ENCODE peak calls at places on chromosomes 2 and 18, in nine cellular contexts. M, J, E, W, N, T, F, Q and Z are unnamed samples.

GRCh38 chr18:48785091-48785614 is 165.6 kb downstream of the SMAD7 start:
- DNase-seq in M (no peak), T (no peak), F (no peak), J (no peak), Q (no peak), N (no peak), E (no peak), W (no peak), Z (no peak)

GRCh38 chr2:231356474-231356849 is 39.0 kb upstream of the B3GNT7 start:
- DNase-seq in M (no peak), F (no peak), T (peak), E (no peak), N (no peak), Q (no peak), W (no peak), J (no peak), Z (no peak)

GRCh38 chr2:239082425-239082824 is 234.5 kb downstream of the TWIST2 start:
- DNase-seq in N (no peak), E (no peak), F (no peak), M (no peak), W (no peak), T (no peak), J (no peak), Q (no peak), Z (no peak)

GRCh38 chr18:34649072-34649471 is 61.0 kb upstream of the DTNA start:
- DNase-seq in F (no peak), T (peak), Q (no peak), M (no peak), N (no peak), J (peak), W (no peak), E (no peak), Z (no peak)

GRCh38 chr18:57533399-57533884 is 53.1 kb downstream of the FECH start:
- DNase-seq in F (peak), T (peak), M (no peak), W (no peak), E (no peak), N (no peak), Q (no peak), J (peak), Z (peak)

GRCh38 chr2:236177967-236178909 is 10.1 kb upstream of the GBX2 start:
- DNase-seq in Q (peak), J (peak), F (peak), T (peak), W (peak), N (no peak), M (no peak), E (no peak), Z (peak)

GRCh38 chr18:70288851-70289328 is at the start of gene SOCS6:
- DNase-seq in W (no peak), F (peak), N (peak), E (peak), Q (peak), M (peak), T (peak), J (peak), Z (peak)

GRCh38 chr2:238404406-238405216 is 22.1 kb upstream of the ASB1 start:
- DNase-seq in E (no peak), M (no peak), Q (peak), F (no peak), J (no peak), N (no peak), T (peak), W (no peak), Z (no peak)

GRCh38 chr2:26770986-26771586 is 7.0 kb downstream of the SLC35F6 start:
- DNase-seq in T (peak), J (peak), M (no peak), Q (no peak), N (peak), E (no peak), W (no peak), F (no peak), Z (no peak)